ENCODE peak calls at places on chromosome 17, in seven cellular contexts. L is H54, Q is heart left ventricle, R is adrenal gland, U is sigmoid colon, H is A549, S is HCT116. P is an unnamed sample.
A peak's percentile ranks its signal among the peaks of the same experiment; 100 is the strongest.

GRCh38 chr17:66975614-66976378 is 11.3 kb downstream of the CACNG4 start:
- DNase-seq in Q (no peak), H (peak; percentile 60), S (peak; percentile 48), L (no peak), R (no peak), U (no peak), P (no peak)

GRCh38 chr17:41176744-41177387 is 1.2 kb downstream of the KRTAP4-2 start:
- DNase-seq in L (no peak), S (no peak), R (no peak), Q (no peak), U (no peak), H (no peak), P (no peak)

GRCh38 chr17:30225919-30226553 is 9.5 kb downstream of the SLC6A4 start:
- DNase-seq in S (no peak), L (no peak), Q (no peak), H (no peak), R (no peak), U (no peak), P (no peak)

GRCh38 chr17:179721-180379 is 1.6 kb downstream of the DOC2B start:
- DNase-seq in S (no peak), R (no peak), L (no peak), U (no peak), Q (no peak), H (no peak), P (no peak)

GRCh38 chr17:33520404-33521032 is 227.4 kb upstream of the ASIC2 start:
- DNase-seq in L (peak; percentile 12), H (peak; percentile 46), Q (peak; percentile 68), U (no peak), S (no peak), R (no peak), P (peak; percentile 60)

GRCh38 chr17:27551701-27552466 is 79.1 kb upstream of the LGALS9 start:
- DNase-seq in U (no peak), Q (no peak), H (peak; percentile 93), R (no peak), S (peak; percentile 75), L (peak; percentile 45), P (no peak)

GRCh38 chr17:64081802-64082799 is 47.8 kb downstream of the ERN1 start:
- DNase-seq in U (no peak), S (peak; percentile 82), R (no peak), H (peak; percentile 93), Q (no peak), L (peak; percentile 28), P (peak; percentile 67)

GRCh38 chr17:37650419-37651003 is 7.3 kb upstream of the DDX52 start:
- DNase-seq in S (peak; percentile 41), R (no peak), Q (no peak), U (no peak), H (peak; percentile 76), L (no peak), P (peak; percentile 47)

GRCh38 chr17:28735242-28735722 is 6.7 kb downstream of the NEK8 start:
- DNase-seq in H (peak; percentile 56), L (peak; percentile 67), R (no peak), Q (peak; percentile 23), S (no peak), U (no peak), P (peak; percentile 89)

GRCh38 chr17:32386844-32387243 is 36.9 kb downstream of the ZNF207 start:
- DNase-seq in L (no peak), U (no peak), H (no peak), S (no peak), Q (no peak), R (no peak), P (no peak)

GRCh38 chr17:32383926-32384434 is 34.0 kb downstream of the ZNF207 start:
- DNase-seq in H (no peak), S (no peak), L (no peak), U (no peak), R (no peak), Q (no peak), P (no peak)

GRCh38 chr17:32385121-32385520 is 35.2 kb downstream of the ZNF207 start:
- DNase-seq in H (no peak), R (no peak), Q (no peak), L (no peak), S (no peak), U (no peak), P (no peak)

GRCh38 chr17:32385971-32386370 is 36.0 kb downstream of the ZNF207 start:
- DNase-seq in Q (no peak), L (no peak), H (no peak), S (no peak), R (no peak), U (no peak), P (no peak)

DNA sequence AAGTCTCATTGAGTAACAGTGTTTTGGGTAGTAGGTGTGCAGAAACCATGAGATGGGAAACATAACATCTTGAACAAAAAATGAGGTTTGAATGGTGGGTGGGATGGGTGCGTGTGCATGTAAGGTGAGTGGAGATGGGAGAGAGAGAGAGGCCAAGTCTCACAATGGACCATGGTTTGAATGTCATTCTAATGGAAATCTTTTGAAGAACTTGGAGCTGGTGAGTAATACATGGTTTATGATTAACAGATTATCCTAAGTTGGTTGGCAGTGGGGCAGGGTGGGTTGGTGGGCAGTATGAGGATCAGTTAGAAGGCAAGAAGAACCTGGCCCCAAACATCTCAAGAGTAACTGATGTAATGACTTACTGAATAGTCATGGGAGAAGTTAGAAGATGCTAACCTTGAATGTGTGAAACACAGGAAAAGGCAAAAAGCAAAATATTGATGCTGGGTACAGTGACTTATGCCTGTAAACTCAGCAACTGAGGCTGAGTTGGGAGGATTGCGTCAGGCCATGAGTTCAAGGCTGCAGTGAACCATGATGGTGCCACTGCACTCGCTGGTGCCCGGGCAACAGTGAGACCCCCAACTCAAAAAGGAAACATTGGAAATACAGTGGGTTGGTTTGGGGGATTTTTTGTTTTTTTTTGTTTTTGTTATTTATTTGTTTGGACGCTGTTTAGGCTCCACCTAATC is 32.7 kb downstream of the ZNF207 start:
- DNase-seq in U (no peak), R (no peak), L (no peak), H (no peak), S (no peak), Q (no peak), P (no peak)
- TF ChIP-seq POLR2A in U (no peak), R (no peak), L (no peak), H (no peak), S (no peak), Q (no peak), P (no peak)

GRCh38 chr17:81843713-81844326 is 9.0 kb upstream of the PPP1R27 start:
- DNase-seq in S (no peak), L (no peak), H (no peak), U (no peak), R (no peak), Q (no peak), P (no peak)

GRCh38 chr17:81841866-81842265 is 7.0 kb upstream of the PPP1R27 start:
- DNase-seq in L (no peak), U (no peak), R (no peak), Q (no peak), H (no peak), S (no peak), P (no peak)

GRCh38 chr17:81842378-81842724 is 7.5 kb upstream of the PPP1R27 start:
- DNase-seq in S (no peak), H (no peak), U (no peak), L (no peak), R (no peak), Q (no peak), P (no peak)

GRCh38 chr17:81844327-81844851 is 9.5 kb upstream of the PPP1R27 start:
- DNase-seq in R (no peak), U (no peak), H (no peak), Q (no peak), S (no peak), L (no peak), P (no peak)

GRCh38 chr17:81842725-81843504 is 8.1 kb upstream of the PPP1R27 start:
- DNase-seq in H (no peak), R (peak; percentile 93), S (no peak), U (no peak), Q (no peak), L (no peak), P (no peak)
- TF ChIP-seq POLR2A in H (no peak), R (no peak), S (no peak), U (no peak), Q (no peak), L (no peak), P (no peak)

GRCh38 chr17:1773755-1774181 is 11.9 kb downstream of the SERPINF1 start:
- DNase-seq in S (no peak), H (no peak), R (no peak), Q (no peak), L (no peak), U (no peak), P (peak; percentile 52)
- TF ChIP-seq POLR2A in S (no peak), H (no peak), R (no peak), Q (no peak), L (no peak), U (no peak), P (no peak)

DNA sequence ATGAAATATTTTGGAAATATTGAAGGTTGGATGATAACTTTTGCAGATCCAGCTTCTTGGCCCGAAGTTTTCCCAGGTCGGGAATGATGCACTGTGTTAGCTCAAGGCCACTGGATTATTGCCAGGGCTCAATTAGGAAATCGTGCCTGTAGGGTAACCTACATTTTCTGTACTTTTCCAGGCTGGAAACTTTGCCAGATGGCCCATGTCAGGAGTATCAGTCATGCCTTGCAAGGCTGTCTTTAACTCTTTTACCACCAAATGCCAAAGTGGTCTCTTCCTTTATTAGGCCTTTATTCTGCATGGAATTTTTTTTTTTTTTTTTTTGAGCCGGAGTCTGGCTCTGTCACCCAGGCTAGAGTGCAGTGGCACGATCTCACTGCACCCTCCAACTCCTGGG is 8.8 kb upstream of the SEC14L1 start:
- DNase-seq in U (no peak), S (no peak), R (peak; percentile 60), L (no peak), Q (no peak), H (no peak), P (no peak)
- TF ChIP-seq POLR2A in U (no peak), S (no peak), R (no peak), L (no peak), Q (no peak), H (no peak), P (no peak)